ENCODE peak calls at places on chromosomes 6 and 20, in six cellular contexts. One of them, this sample, is unnamed.

GRCh38 chr6:127117979-127118504 is 429 bp upstream of the RSPO3 start:
- DNase-seq in psoas muscle: peak; percentile 25
- DNase-seq in cardiac muscle cell: peak; percentile 72
- DNase-seq in A549: no peak
- DNase-seq in adipocyte: peak; percentile 58
- DNase-seq in right lobe of liver: peak; percentile 14
- DNase-seq in this sample: no peak

GRCh38 chr6:40276176-40276575 is 311.0 kb downstream of the LRFN2 start:
- DNase-seq in psoas muscle: no peak
- DNase-seq in cardiac muscle cell: no peak
- DNase-seq in A549: no peak
- DNase-seq in adipocyte: no peak
- DNase-seq in right lobe of liver: no peak
- DNase-seq in this sample: no peak

GRCh38 chr6:137043710-137044365 is 927 bp downstream of the IL20RA start:
- DNase-seq in psoas muscle: peak; percentile 24
- DNase-seq in cardiac muscle cell: peak; percentile 34
- DNase-seq in A549: peak; percentile 16
- DNase-seq in adipocyte: peak; percentile 64
- DNase-seq in right lobe of liver: no peak
- DNase-seq in this sample: no peak

GRCh38 chr20:50340586-50340985 is 150.0 kb downstream of the CEBPB start:
- DNase-seq in psoas muscle: no peak
- DNase-seq in cardiac muscle cell: no peak
- DNase-seq in A549: no peak
- DNase-seq in adipocyte: no peak
- DNase-seq in right lobe of liver: no peak
- DNase-seq in this sample: no peak

GRCh38 chr6:905541-905940 is 212.6 kb upstream of the EXOC2 start:
- DNase-seq in psoas muscle: no peak
- DNase-seq in cardiac muscle cell: no peak
- DNase-seq in A549: no peak
- DNase-seq in adipocyte: no peak
- DNase-seq in right lobe of liver: no peak
- DNase-seq in this sample: no peak

GRCh38 chr6:116017546-116018276 is 43.0 kb downstream of the FRK start:
- DNase-seq in psoas muscle: no peak
- DNase-seq in cardiac muscle cell: no peak
- DNase-seq in A549: no peak
- DNase-seq in adipocyte: no peak
- DNase-seq in right lobe of liver: no peak
- DNase-seq in this sample: no peak

GRCh38 chr6:8182857-8183256 is 80.5 kb upstream of the EEF1E1 start:
- DNase-seq in psoas muscle: no peak
- DNase-seq in cardiac muscle cell: no peak
- DNase-seq in A549: no peak
- DNase-seq in adipocyte: peak; percentile 46
- DNase-seq in right lobe of liver: no peak
- DNase-seq in this sample: no peak

GRCh38 chr6:139538366-139538765 is 163.9 kb upstream of the CITED2 start:
- DNase-seq in psoas muscle: no peak
- DNase-seq in cardiac muscle cell: no peak
- DNase-seq in A549: no peak
- DNase-seq in adipocyte: no peak
- DNase-seq in right lobe of liver: no peak
- DNase-seq in this sample: no peak

GRCh38 chr6:138093632-138094031 is 13.6 kb downstream of the PERP start:
- DNase-seq in psoas muscle: no peak
- DNase-seq in cardiac muscle cell: no peak
- DNase-seq in A549: no peak
- DNase-seq in adipocyte: no peak
- DNase-seq in right lobe of liver: no peak
- DNase-seq in this sample: no peak

GRCh38 chr20:2280083-2280482 is 15.7 kb upstream of the TGM3 start:
- DNase-seq in psoas muscle: no peak
- DNase-seq in cardiac muscle cell: no peak
- DNase-seq in A549: no peak
- DNase-seq in adipocyte: no peak
- DNase-seq in right lobe of liver: no peak
- DNase-seq in this sample: no peak

GRCh38 chr20:17343631-17344447 is 117.0 kb downstream of the PCSK2 start:
- DNase-seq in psoas muscle: no peak
- DNase-seq in cardiac muscle cell: no peak
- DNase-seq in A549: no peak
- DNase-seq in adipocyte: peak; percentile 83
- DNase-seq in right lobe of liver: no peak
- DNase-seq in this sample: no peak

GRCh38 chr20:36519944-36520343 is 21.4 kb upstream of the MYL9 start:
- DNase-seq in psoas muscle: no peak
- DNase-seq in cardiac muscle cell: no peak
- DNase-seq in A549: no peak
- DNase-seq in adipocyte: peak; percentile 18
- DNase-seq in right lobe of liver: no peak
- DNase-seq in this sample: no peak

GRCh38 chr6:138857792-138858191 is 61.9 kb downstream of the ECT2L start:
- DNase-seq in psoas muscle: no peak
- DNase-seq in cardiac muscle cell: no peak
- DNase-seq in A549: no peak
- DNase-seq in adipocyte: no peak
- DNase-seq in right lobe of liver: no peak
- DNase-seq in this sample: no peak

GRCh38 chr6:131586544-131586943 is 13.5 kb downstream of the ARG1 start:
- DNase-seq in psoas muscle: no peak
- DNase-seq in cardiac muscle cell: no peak
- DNase-seq in A549: no peak
- DNase-seq in adipocyte: no peak
- DNase-seq in right lobe of liver: no peak
- DNase-seq in this sample: no peak

GRCh38 chr20:31837896-31838397 is 7.5 kb downstream of the FOXS1 start:
- DNase-seq in psoas muscle: no peak
- DNase-seq in cardiac muscle cell: no peak
- DNase-seq in A549: peak; percentile 39
- DNase-seq in adipocyte: no peak
- DNase-seq in right lobe of liver: no peak
- DNase-seq in this sample: peak; percentile 20

GRCh38 chr20:5784735-5785134 is 34.5 kb downstream of the SHLD1 start:
- DNase-seq in psoas muscle: no peak
- DNase-seq in cardiac muscle cell: no peak
- DNase-seq in A549: peak; percentile 35
- DNase-seq in adipocyte: no peak
- DNase-seq in right lobe of liver: no peak
- DNase-seq in this sample: no peak

GRCh38 chr6:25248100-25248499 is 31.1 kb upstream of the CARMIL1 start:
- DNase-seq in psoas muscle: no peak
- DNase-seq in cardiac muscle cell: no peak
- DNase-seq in A549: no peak
- DNase-seq in adipocyte: peak; percentile 73
- DNase-seq in right lobe of liver: no peak
- DNase-seq in this sample: no peak

GRCh38 chr20:20551409-20551808 is 161.0 kb downstream of the RALGAPA2 start:
- DNase-seq in psoas muscle: no peak
- DNase-seq in cardiac muscle cell: no peak
- DNase-seq in A549: no peak
- DNase-seq in adipocyte: no peak
- DNase-seq in right lobe of liver: no peak
- DNase-seq in this sample: no peak

GRCh38 chr20:62370115-62370806 is 3.1 kb upstream of the LAMA5 start:
- DNase-seq in psoas muscle: peak; percentile 45
- DNase-seq in cardiac muscle cell: no peak
- DNase-seq in A549: peak; percentile 71
- DNase-seq in adipocyte: peak; percentile 55
- DNase-seq in right lobe of liver: no peak
- DNase-seq in this sample: no peak

GRCh38 chr20:62369508-62370114 is 2.5 kb upstream of the LAMA5 start:
- DNase-seq in psoas muscle: peak; percentile 14
- DNase-seq in cardiac muscle cell: no peak
- DNase-seq in A549: peak; percentile 83
- DNase-seq in adipocyte: no peak
- DNase-seq in right lobe of liver: no peak
- DNase-seq in this sample: no peak

GRCh38 chr20:62372042-62372993 is 5.2 kb upstream of the LAMA5 start:
- DNase-seq in psoas muscle: no peak
- DNase-seq in cardiac muscle cell: no peak
- DNase-seq in A549: peak; percentile 46
- DNase-seq in adipocyte: no peak
- DNase-seq in right lobe of liver: no peak
- DNase-seq in this sample: no peak

GRCh38 chr20:62370807-62371587 is 3.9 kb upstream of the LAMA5 start:
- DNase-seq in psoas muscle: no peak
- DNase-seq in cardiac muscle cell: no peak
- DNase-seq in A549: no peak
- DNase-seq in adipocyte: no peak
- DNase-seq in right lobe of liver: no peak
- DNase-seq in this sample: no peak

GRCh38 chr20:62371588-62372041 is 4.5 kb upstream of the LAMA5 start:
- DNase-seq in psoas muscle: no peak
- DNase-seq in cardiac muscle cell: no peak
- DNase-seq in A549: no peak
- DNase-seq in adipocyte: no peak
- DNase-seq in right lobe of liver: no peak
- DNase-seq in this sample: no peak
- H3K4me1 ChIP-seq in psoas muscle: peaks cover 39% of the 10 kb centered on the region
- H3K4me1 ChIP-seq in cardiac muscle cell: peaks cover 52% of the 10 kb centered on the region
- H3K4me1 ChIP-seq in A549: peaks cover 73% of the 10 kb centered on the region
- H3K4me1 ChIP-seq in adipocyte: peaks cover 51% of the 10 kb centered on the region
- H3K4me1 ChIP-seq in right lobe of liver: no peaks in the 10 kb centered on the region
- H3K4me1 ChIP-seq in this sample: peaks cover 15% of the 10 kb centered on the region

DNA sequence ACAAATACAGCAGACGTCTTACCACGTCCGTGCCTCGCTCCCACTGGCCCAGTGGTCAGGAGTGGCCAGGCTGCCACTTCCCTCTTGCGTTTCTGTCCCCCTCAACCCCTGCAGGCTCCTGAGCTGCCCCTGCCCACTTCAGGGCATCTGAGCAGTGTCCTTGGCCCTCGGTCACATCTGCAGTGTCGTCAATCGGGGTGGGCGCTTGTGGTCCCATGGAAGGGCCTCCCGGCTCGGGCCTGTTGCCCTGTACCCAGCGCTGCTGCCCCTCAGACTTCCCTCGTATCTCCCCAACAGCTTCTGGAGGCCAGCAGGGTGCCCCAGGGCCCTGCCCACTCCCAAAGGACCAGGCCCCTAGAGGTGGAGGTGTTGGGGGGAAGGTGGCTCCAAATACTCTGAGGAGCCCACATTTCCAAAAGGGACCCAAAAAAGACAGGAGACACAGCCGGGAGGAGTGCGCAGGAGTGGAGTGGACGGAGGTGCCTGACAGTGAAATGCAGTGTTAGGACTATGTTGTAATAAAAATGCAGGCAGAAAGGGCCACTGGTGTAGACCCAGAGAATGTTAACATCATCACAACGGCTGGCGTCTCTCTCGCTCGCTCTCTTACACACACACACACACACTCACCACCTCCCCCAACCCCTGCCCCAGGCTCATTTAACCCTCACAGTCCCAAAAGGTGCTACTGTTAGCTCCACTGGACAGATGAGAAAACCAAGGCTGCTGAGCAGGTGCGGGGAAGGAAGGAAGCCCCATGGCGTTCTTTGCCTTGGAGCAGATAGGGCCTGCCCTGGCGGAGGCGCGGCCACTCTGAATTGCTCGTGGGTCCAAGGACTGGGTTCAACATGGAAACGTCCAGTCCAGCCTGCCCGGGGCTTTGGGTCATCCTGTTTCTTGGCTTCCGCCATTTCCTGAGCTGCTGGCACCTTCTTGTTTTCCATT is 343.9 kb downstream of the ZFAND3 start:
- DNase-seq in psoas muscle: no peak
- DNase-seq in cardiac muscle cell: no peak
- DNase-seq in A549: no peak
- DNase-seq in adipocyte: no peak
- DNase-seq in right lobe of liver: no peak
- DNase-seq in this sample: no peak
- H3K4me1 ChIP-seq in psoas muscle: no peaks in the 10 kb centered on the region
- H3K4me1 ChIP-seq in cardiac muscle cell: no peaks in the 10 kb centered on the region
- H3K4me1 ChIP-seq in A549: no peaks in the 10 kb centered on the region
- H3K4me1 ChIP-seq in adipocyte: peaks cover 8% of the 10 kb centered on the region
- H3K4me1 ChIP-seq in right lobe of liver: no peaks in the 10 kb centered on the region
- H3K4me1 ChIP-seq in this sample: no peaks in the 10 kb centered on the region

DNA sequence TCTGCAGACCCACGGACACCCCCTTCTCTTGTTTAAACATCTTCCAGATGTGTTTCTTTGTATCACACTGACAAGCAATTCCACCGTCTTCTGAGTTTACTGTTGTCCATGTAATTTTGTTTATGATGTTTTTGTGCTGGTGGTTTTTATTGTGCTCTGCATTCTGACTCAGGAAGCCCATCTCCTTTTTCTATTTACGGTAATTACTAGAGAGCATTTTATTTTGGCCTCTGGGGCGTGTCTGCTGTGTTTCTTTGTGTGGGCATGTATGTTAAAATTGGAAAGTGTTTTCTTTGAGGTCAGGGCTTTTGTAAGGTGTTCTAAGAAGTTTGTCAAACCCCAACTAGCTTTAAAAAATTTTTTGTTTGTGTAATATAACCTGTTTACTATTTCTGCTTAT is 112.0 kb downstream of the JARID2 start:
- DNase-seq in psoas muscle: no peak
- DNase-seq in cardiac muscle cell: no peak
- DNase-seq in A549: no peak
- DNase-seq in adipocyte: no peak
- DNase-seq in right lobe of liver: no peak
- DNase-seq in this sample: no peak
- H3K4me1 ChIP-seq in psoas muscle: peaks cover 66% of the 10 kb centered on the region
- H3K4me1 ChIP-seq in cardiac muscle cell: peaks cover 45% of the 10 kb centered on the region
- H3K4me1 ChIP-seq in A549: peaks cover 16% of the 10 kb centered on the region
- H3K4me1 ChIP-seq in adipocyte: peaks cover 4% of the 10 kb centered on the region
- H3K4me1 ChIP-seq in right lobe of liver: no peaks in the 10 kb centered on the region
- H3K4me1 ChIP-seq in this sample: peaks cover 80% of the 10 kb centered on the region

GRCh38 chr6:31814677-31815024 is 432 bp downstream of the HSPA1L start:
- DNase-seq in psoas muscle: peak; percentile 95
- DNase-seq in cardiac muscle cell: peak; percentile 90
- DNase-seq in A549: peak; percentile 96
- DNase-seq in adipocyte: peak; percentile 98
- DNase-seq in right lobe of liver: peak; percentile 95
- DNase-seq in this sample: peak; percentile 91

GRCh38 chr6:31815025-31815838 is at the start of the genes HSPA1A and HSPA1L:
- DNase-seq in psoas muscle: peak; percentile 94
- DNase-seq in cardiac muscle cell: peak; percentile 90
- DNase-seq in A549: peak; percentile 97
- DNase-seq in adipocyte: peak; percentile 97
- DNase-seq in right lobe of liver: peak; percentile 96
- DNase-seq in this sample: peak; percentile 94

GRCh38 chr6:31821301-31822037 is 6.1 kb upstream of the HSPA1B start:
- DNase-seq in psoas muscle: peak; percentile 78
- DNase-seq in cardiac muscle cell: peak; percentile 68
- DNase-seq in A549: peak; percentile 71
- DNase-seq in adipocyte: peak; percentile 37
- DNase-seq in right lobe of liver: peak; percentile 74
- DNase-seq in this sample: peak; percentile 92

GRCh38 chr6:31822038-31822821 is 5.3 kb upstream of the HSPA1B start:
- DNase-seq in psoas muscle: peak; percentile 87
- DNase-seq in cardiac muscle cell: peak; percentile 65
- DNase-seq in A549: peak; percentile 87
- DNase-seq in adipocyte: peak; percentile 90
- DNase-seq in right lobe of liver: peak; percentile 77
- DNase-seq in this sample: peak; percentile 87

DNA sequence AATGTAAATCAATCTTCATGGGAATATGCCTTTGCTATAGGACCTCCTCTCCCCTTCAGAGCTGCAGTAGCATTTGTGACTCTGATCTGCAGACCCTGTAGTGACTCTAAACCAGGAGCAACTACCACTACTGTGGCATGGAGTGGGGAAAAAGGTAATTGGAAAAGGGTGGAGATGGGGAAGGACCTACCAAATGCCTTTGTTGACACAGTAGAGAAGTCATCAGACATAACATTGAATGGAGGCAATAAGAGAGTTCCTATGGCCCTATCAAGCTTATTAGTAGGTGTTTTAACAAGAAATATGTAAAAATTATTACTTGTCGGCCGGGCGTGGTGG is 4.7 kb downstream of the HSPA1A start:
- DNase-seq in psoas muscle: no peak
- DNase-seq in cardiac muscle cell: no peak
- DNase-seq in A549: no peak
- DNase-seq in adipocyte: no peak
- DNase-seq in right lobe of liver: no peak
- DNase-seq in this sample: no peak
- H3K4me1 ChIP-seq in psoas muscle: peaks cover 35% of the 10 kb centered on the region
- H3K4me1 ChIP-seq in cardiac muscle cell: no peaks in the 10 kb centered on the region
- H3K4me1 ChIP-seq in A549: peaks cover 46% of the 10 kb centered on the region
- H3K4me1 ChIP-seq in adipocyte: peaks cover 44% of the 10 kb centered on the region
- H3K4me1 ChIP-seq in right lobe of liver: no peaks in the 10 kb centered on the region
- H3K4me1 ChIP-seq in this sample: peaks cover 71% of the 10 kb centered on the region